ENCODE peak calls at places on chromosomes 7 and 10, in nine cellular contexts. One of them, this sample, is unnamed.

GRCh38 chr10:89702121-89702480 is 711 bp downstream of the KIF20B start:
- DNase-seq in A549: peak
- DNase-seq in AG09309: no peak
- DNase-seq in B cell: no peak
- DNase-seq in mesothelial cell of epicardium: no peak
- DNase-seq in cardiac fibroblast: peak
- DNase-seq in astrocyte of the spinal cord: no peak
- DNase-seq in IMR-90: peak
- DNase-seq in upper lobe of right lung: no peak
- DNase-seq in this sample: no peak

GRCh38 chr7:27188666-27189559 is 3.9 kb upstream of the HOXA11 start:
- DNase-seq in B cell: no peak
- DNase-seq in mesothelial cell of epicardium: no peak
- DNase-seq in astrocyte of the spinal cord: no peak
- DNase-seq in AG09309: no peak
- DNase-seq in A549: no peak
- DNase-seq in upper lobe of right lung: peak
- DNase-seq in IMR-90: no peak
- DNase-seq in cardiac fibroblast: peak
- DNase-seq in this sample: no peak

GRCh38 chr7:112383671-112384417 is 66.4 kb upstream of the IFRD1 start:
- DNase-seq in AG09309: no peak
- DNase-seq in astrocyte of the spinal cord: no peak
- DNase-seq in A549: no peak
- DNase-seq in B cell: no peak
- DNase-seq in IMR-90: no peak
- DNase-seq in cardiac fibroblast: peak
- DNase-seq in mesothelial cell of epicardium: no peak
- DNase-seq in upper lobe of right lung: no peak
- DNase-seq in this sample: no peak

GRCh38 chr10:7928511-7928910 is 110.2 kb downstream of the TAF3 start:
- DNase-seq in cardiac fibroblast: no peak
- DNase-seq in AG09309: no peak
- DNase-seq in A549: no peak
- DNase-seq in B cell: no peak
- DNase-seq in upper lobe of right lung: no peak
- DNase-seq in mesothelial cell of epicardium: no peak
- DNase-seq in IMR-90: no peak
- DNase-seq in astrocyte of the spinal cord: no peak
- DNase-seq in this sample: no peak

GRCh38 chr10:133473270-133473669 is 19.5 kb downstream of the SCART1 start:
- DNase-seq in mesothelial cell of epicardium: no peak
- DNase-seq in upper lobe of right lung: no peak
- DNase-seq in IMR-90: no peak
- DNase-seq in AG09309: no peak
- DNase-seq in cardiac fibroblast: no peak
- DNase-seq in A549: no peak
- DNase-seq in B cell: no peak
- DNase-seq in astrocyte of the spinal cord: no peak
- DNase-seq in this sample: no peak

GRCh38 chr7:106062521-106062931 is 49.6 kb downstream of the SYPL1 start:
- DNase-seq in upper lobe of right lung: no peak
- DNase-seq in IMR-90: no peak
- DNase-seq in astrocyte of the spinal cord: no peak
- DNase-seq in B cell: no peak
- DNase-seq in A549: no peak
- DNase-seq in AG09309: no peak
- DNase-seq in cardiac fibroblast: no peak
- DNase-seq in mesothelial cell of epicardium: no peak
- DNase-seq in this sample: no peak

GRCh38 chr10:101215397-101216206 is 13.7 kb downstream of the LBX1 start:
- DNase-seq in upper lobe of right lung: no peak
- DNase-seq in A549: no peak
- DNase-seq in AG09309: no peak
- DNase-seq in mesothelial cell of epicardium: no peak
- DNase-seq in cardiac fibroblast: no peak
- DNase-seq in astrocyte of the spinal cord: no peak
- DNase-seq in B cell: no peak
- DNase-seq in IMR-90: no peak
- DNase-seq in this sample: no peak

GRCh38 chr10:98587156-98587555 is 140.4 kb upstream of the HPS1 start:
- DNase-seq in AG09309: no peak
- DNase-seq in upper lobe of right lung: no peak
- DNase-seq in cardiac fibroblast: no peak
- DNase-seq in B cell: no peak
- DNase-seq in IMR-90: no peak
- DNase-seq in mesothelial cell of epicardium: no peak
- DNase-seq in astrocyte of the spinal cord: no peak
- DNase-seq in A549: no peak
- DNase-seq in this sample: no peak

GRCh38 chr7:107505997-107506682 is 36.3 kb downstream of the GPR22 start:
- DNase-seq in AG09309: no peak
- DNase-seq in astrocyte of the spinal cord: peak
- DNase-seq in A549: no peak
- DNase-seq in B cell: no peak
- DNase-seq in upper lobe of right lung: no peak
- DNase-seq in IMR-90: peak
- DNase-seq in cardiac fibroblast: peak
- DNase-seq in mesothelial cell of epicardium: no peak
- DNase-seq in this sample: no peak

GRCh38 chr10:71805776-71806705 is 32.7 kb upstream of the VSIR start:
- DNase-seq in IMR-90: no peak
- DNase-seq in A549: no peak
- DNase-seq in upper lobe of right lung: no peak
- DNase-seq in cardiac fibroblast: peak
- DNase-seq in astrocyte of the spinal cord: peak
- DNase-seq in AG09309: no peak
- DNase-seq in mesothelial cell of epicardium: no peak
- DNase-seq in B cell: no peak
- DNase-seq in this sample: no peak

GRCh38 chr10:86535057-86535882 is 13.7 kb upstream of the WAPL start:
- DNase-seq in cardiac fibroblast: peak
- DNase-seq in AG09309: no peak
- DNase-seq in B cell: no peak
- DNase-seq in IMR-90: no peak
- DNase-seq in mesothelial cell of epicardium: no peak
- DNase-seq in upper lobe of right lung: peak
- DNase-seq in astrocyte of the spinal cord: no peak
- DNase-seq in A549: peak
- DNase-seq in this sample: no peak

GRCh38 chr7:4792537-4793126 is 17.2 kb downstream of the AP5Z1 start:
- DNase-seq in cardiac fibroblast: no peak
- DNase-seq in B cell: no peak
- DNase-seq in A549: no peak
- DNase-seq in mesothelial cell of epicardium: no peak
- DNase-seq in IMR-90: no peak
- DNase-seq in astrocyte of the spinal cord: peak
- DNase-seq in upper lobe of right lung: no peak
- DNase-seq in AG09309: no peak
- DNase-seq in this sample: no peak

GRCh38 chr10:119620241-119620753 is 23.5 kb upstream of the TIAL1 start:
- DNase-seq in A549: no peak
- DNase-seq in upper lobe of right lung: no peak
- DNase-seq in AG09309: no peak
- DNase-seq in mesothelial cell of epicardium: no peak
- DNase-seq in B cell: no peak
- DNase-seq in astrocyte of the spinal cord: peak
- DNase-seq in IMR-90: peak
- DNase-seq in cardiac fibroblast: peak
- DNase-seq in this sample: no peak

GRCh38 chr7:40899651-40900507 is 765.1 kb downstream of the SUGCT start:
- DNase-seq in B cell: no peak
- DNase-seq in IMR-90: no peak
- DNase-seq in A549: no peak
- DNase-seq in AG09309: peak
- DNase-seq in astrocyte of the spinal cord: no peak
- DNase-seq in mesothelial cell of epicardium: no peak
- DNase-seq in upper lobe of right lung: no peak
- DNase-seq in cardiac fibroblast: peak
- DNase-seq in this sample: no peak

GRCh38 chr10:129958118-129958685 is 5.9 kb downstream of the EBF3 start:
- DNase-seq in AG09309: no peak
- DNase-seq in upper lobe of right lung: no peak
- DNase-seq in astrocyte of the spinal cord: no peak
- DNase-seq in cardiac fibroblast: peak
- DNase-seq in IMR-90: no peak
- DNase-seq in B cell: no peak
- DNase-seq in mesothelial cell of epicardium: no peak
- DNase-seq in A549: no peak
- DNase-seq in this sample: no peak

GRCh38 chr7:1882451-1882850 is 212.4 kb downstream of the ELFN1 start:
- DNase-seq in AG09309: no peak
- DNase-seq in astrocyte of the spinal cord: no peak
- DNase-seq in IMR-90: no peak
- DNase-seq in mesothelial cell of epicardium: no peak
- DNase-seq in upper lobe of right lung: no peak
- DNase-seq in B cell: no peak
- DNase-seq in cardiac fibroblast: no peak
- DNase-seq in A549: no peak
- DNase-seq in this sample: no peak

GRCh38 chr7:11831383-11831726 is 643 bp downstream of the THSD7A start:
- DNase-seq in IMR-90: no peak
- DNase-seq in mesothelial cell of epicardium: no peak
- DNase-seq in upper lobe of right lung: no peak
- DNase-seq in B cell: no peak
- DNase-seq in A549: no peak
- DNase-seq in astrocyte of the spinal cord: no peak
- DNase-seq in AG09309: no peak
- DNase-seq in cardiac fibroblast: peak
- DNase-seq in this sample: no peak

GRCh38 chr7:158030566-158030965 is 557.1 kb downstream of the PTPRN2 start:
- DNase-seq in B cell: no peak
- DNase-seq in IMR-90: no peak
- DNase-seq in astrocyte of the spinal cord: no peak
- DNase-seq in mesothelial cell of epicardium: no peak
- DNase-seq in cardiac fibroblast: no peak
- DNase-seq in AG09309: no peak
- DNase-seq in A549: no peak
- DNase-seq in upper lobe of right lung: peak
- DNase-seq in this sample: no peak

GRCh38 chr10:45421231-45422097 is 47.4 kb downstream of the ALOX5 start:
- DNase-seq in mesothelial cell of epicardium: no peak
- DNase-seq in astrocyte of the spinal cord: no peak
- DNase-seq in cardiac fibroblast: no peak
- DNase-seq in AG09309: no peak
- DNase-seq in A549: no peak
- DNase-seq in IMR-90: no peak
- DNase-seq in upper lobe of right lung: peak
- DNase-seq in B cell: no peak
- DNase-seq in this sample: no peak

GRCh38 chr7:158446706-158447105 is 140.9 kb downstream of the PTPRN2 start:
- DNase-seq in AG09309: no peak
- DNase-seq in upper lobe of right lung: no peak
- DNase-seq in astrocyte of the spinal cord: no peak
- DNase-seq in cardiac fibroblast: no peak
- DNase-seq in IMR-90: no peak
- DNase-seq in A549: no peak
- DNase-seq in B cell: no peak
- DNase-seq in mesothelial cell of epicardium: no peak
- DNase-seq in this sample: no peak

GRCh38 chr7:3338161-3338560 is 37.1 kb downstream of the SDK1 start:
- DNase-seq in cardiac fibroblast: no peak
- DNase-seq in AG09309: no peak
- DNase-seq in A549: no peak
- DNase-seq in B cell: no peak
- DNase-seq in astrocyte of the spinal cord: no peak
- DNase-seq in mesothelial cell of epicardium: no peak
- DNase-seq in IMR-90: no peak
- DNase-seq in upper lobe of right lung: no peak
- DNase-seq in this sample: no peak

GRCh38 chr7:45573636-45574470 is at the start of gene ADCY1:
- DNase-seq in AG09309: no peak
- DNase-seq in A549: peak
- DNase-seq in cardiac fibroblast: no peak
- DNase-seq in astrocyte of the spinal cord: no peak
- DNase-seq in IMR-90: no peak
- DNase-seq in B cell: no peak
- DNase-seq in mesothelial cell of epicardium: peak
- DNase-seq in upper lobe of right lung: no peak
- DNase-seq in this sample: no peak

GRCh38 chr7:130273863-130274262 is 7.2 kb downstream of the CPA2 start:
- DNase-seq in upper lobe of right lung: no peak
- DNase-seq in A549: no peak
- DNase-seq in AG09309: peak
- DNase-seq in astrocyte of the spinal cord: peak
- DNase-seq in B cell: no peak
- DNase-seq in cardiac fibroblast: peak
- DNase-seq in mesothelial cell of epicardium: no peak
- DNase-seq in IMR-90: peak
- DNase-seq in this sample: no peak
- TF ChIP-seq CTCF in upper lobe of right lung: no peak
- TF ChIP-seq CTCF in A549: no peak
- TF ChIP-seq CTCF in AG09309: peak
- TF ChIP-seq CTCF in astrocyte of the spinal cord: no peak
- TF ChIP-seq CTCF in B cell: no peak
- TF ChIP-seq CTCF in cardiac fibroblast: peak
- TF ChIP-seq CTCF in mesothelial cell of epicardium: no peak
- TF ChIP-seq CTCF in IMR-90: no peak
- TF ChIP-seq CTCF in this sample: no peak

DNA sequence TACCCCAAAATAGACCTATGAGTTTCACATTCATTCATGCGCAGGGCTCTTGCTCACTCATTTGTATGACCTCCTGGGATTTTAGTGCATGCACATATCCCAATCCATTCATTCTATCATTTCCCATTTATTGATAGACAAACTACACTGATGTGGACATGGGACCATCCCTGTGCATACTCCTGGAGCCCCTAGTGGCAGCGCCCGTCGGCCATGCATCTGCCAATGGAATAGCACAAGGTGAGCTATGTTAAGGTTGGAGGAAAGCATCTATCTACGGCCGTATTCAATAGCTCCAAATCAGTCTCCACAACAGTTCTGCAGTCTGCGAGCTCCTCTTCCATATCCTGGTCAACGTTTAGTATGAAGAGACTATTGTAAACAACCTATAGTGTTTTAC is 31.7 kb upstream of the FIGNL1 start:
- DNase-seq in A549: no peak
- DNase-seq in AG09309: no peak
- DNase-seq in mesothelial cell of epicardium: no peak
- DNase-seq in upper lobe of right lung: no peak
- DNase-seq in IMR-90: no peak
- DNase-seq in astrocyte of the spinal cord: no peak
- DNase-seq in B cell: no peak
- DNase-seq in cardiac fibroblast: no peak
- DNase-seq in this sample: no peak
- TF ChIP-seq CTCF in A549: no peak
- TF ChIP-seq CTCF in AG09309: no peak
- TF ChIP-seq CTCF in mesothelial cell of epicardium: no peak
- TF ChIP-seq CTCF in upper lobe of right lung: no peak
- TF ChIP-seq CTCF in IMR-90: no peak
- TF ChIP-seq CTCF in astrocyte of the spinal cord: no peak
- TF ChIP-seq CTCF in B cell: no peak
- TF ChIP-seq CTCF in cardiac fibroblast: no peak
- TF ChIP-seq CTCF in this sample: no peak

GRCh38 chr10:122688293-122688989 is 11.2 kb downstream of the C10orf120 start:
- DNase-seq in AG09309: no peak
- DNase-seq in upper lobe of right lung: no peak
- DNase-seq in B cell: no peak
- DNase-seq in A549: no peak
- DNase-seq in astrocyte of the spinal cord: no peak
- DNase-seq in mesothelial cell of epicardium: no peak
- DNase-seq in cardiac fibroblast: peak
- DNase-seq in IMR-90: no peak
- DNase-seq in this sample: no peak
- TF ChIP-seq CTCF in AG09309: no peak
- TF ChIP-seq CTCF in upper lobe of right lung: no peak
- TF ChIP-seq CTCF in B cell: no peak
- TF ChIP-seq CTCF in A549: peak
- TF ChIP-seq CTCF in astrocyte of the spinal cord: no peak
- TF ChIP-seq CTCF in mesothelial cell of epicardium: no peak
- TF ChIP-seq CTCF in cardiac fibroblast: peak
- TF ChIP-seq CTCF in IMR-90: no peak
- TF ChIP-seq CTCF in this sample: no peak

GRCh38 chr10:91374054-91374453 is 36.1 kb upstream of the HECTD2 start:
- DNase-seq in A549: no peak
- DNase-seq in cardiac fibroblast: no peak
- DNase-seq in AG09309: no peak
- DNase-seq in astrocyte of the spinal cord: no peak
- DNase-seq in B cell: no peak
- DNase-seq in upper lobe of right lung: no peak
- DNase-seq in mesothelial cell of epicardium: no peak
- DNase-seq in IMR-90: no peak
- DNase-seq in this sample: no peak
- TF ChIP-seq CTCF in A549: no peak
- TF ChIP-seq CTCF in cardiac fibroblast: no peak
- TF ChIP-seq CTCF in AG09309: no peak
- TF ChIP-seq CTCF in astrocyte of the spinal cord: no peak
- TF ChIP-seq CTCF in B cell: no peak
- TF ChIP-seq CTCF in upper lobe of right lung: no peak
- TF ChIP-seq CTCF in mesothelial cell of epicardium: no peak
- TF ChIP-seq CTCF in IMR-90: no peak
- TF ChIP-seq CTCF in this sample: no peak

This sample was measured in esophagus squamous epithelium.